ENCODE peak calls at places on chromosomes 13 and 19, in nine cellular contexts. F, A, W, X, Q, C, M, T and D are unnamed samples. For H3K9me3, the result is how much of the 10 kb centered on the place peaks cover.

GRCh38 chr19:32718286-32718685 is 1.3 kb upstream of the TDRD12 start:
- DNase-seq in C (no peak), X (no peak), W (no peak), Q (no peak), F (no peak), T (no peak), M (no peak), A (no peak), D (no peak)

GRCh38 chr13:111915104-111915551 is 151.8 kb upstream of the SOX1 start:
- DNase-seq in F (no peak), X (no peak), M (no peak), A (no peak), W (no peak), T (no peak), C (no peak), Q (no peak), D (no peak)

GRCh38 chr19:4744451-4745170 is 21.0 kb upstream of the DPP9 start:
- DNase-seq in F (peak), X (no peak), A (peak), T (peak), M (peak), Q (no peak), C (peak), W (peak), D (peak)

GRCh38 chr13:51907040-51907732 is 45.4 kb downstream of the CCDC70 start:
- DNase-seq in F (no peak), C (no peak), X (no peak), M (no peak), A (no peak), W (no peak), T (no peak), Q (no peak), D (no peak)

GRCh38 chr13:40442191-40442590 is 224.2 kb downstream of the FOXO1 start:
- DNase-seq in F (no peak), M (no peak), X (no peak), Q (peak), C (no peak), T (no peak), W (no peak), A (no peak), D (no peak)

GRCh38 chr19:39499082-39499642 is 415 bp downstream of the DLL3 start:
- DNase-seq in T (no peak), W (peak), F (no peak), C (no peak), Q (no peak), M (no peak), X (no peak), A (peak), D (no peak)

GRCh38 chr19:33459220-33459619 is 62.4 kb downstream of the PEPD start:
- DNase-seq in F (peak), T (no peak), A (no peak), X (no peak), W (no peak), M (no peak), C (no peak), Q (no peak), D (no peak)

GRCh38 chr13:48853381-48854102 is 122.2 kb upstream of the FNDC3A start:
- DNase-seq in Q (no peak), M (no peak), W (no peak), A (peak), T (no peak), F (peak), C (no peak), X (no peak), D (no peak)

GRCh38 chr19:43474986-43475705 is 9.7 kb upstream of the LYPD3 start:
- DNase-seq in C (peak), T (peak), W (peak), X (peak), A (peak), M (peak), Q (peak), F (peak), D (peak)

GRCh38 chr13:73081256-73081915 is 22.6 kb downstream of the KLF5 start:
- DNase-seq in Q (no peak), C (no peak), M (no peak), T (no peak), W (peak), X (no peak), F (no peak), A (no peak), D (no peak)

GRCh38 chr19:28028881-28029280 is 1184.1 kb downstream of the UQCRFS1 start:
- DNase-seq in W (no peak), F (no peak), M (no peak), Q (no peak), C (no peak), A (no peak), X (no peak), T (peak), D (no peak)

GRCh38 chr19:4136680-4137088 is 12.8 kb upstream of the MAP2K2 start:
- DNase-seq in W (no peak), T (no peak), F (no peak), A (no peak), X (no peak), Q (no peak), C (no peak), M (no peak), D (no peak)

GRCh38 chr13:102286326-102286725 is 115.5 kb downstream of the FGF14 start:
- DNase-seq in M (no peak), F (no peak), C (no peak), T (no peak), A (peak), W (peak), Q (no peak), X (no peak), D (peak)

DNA sequence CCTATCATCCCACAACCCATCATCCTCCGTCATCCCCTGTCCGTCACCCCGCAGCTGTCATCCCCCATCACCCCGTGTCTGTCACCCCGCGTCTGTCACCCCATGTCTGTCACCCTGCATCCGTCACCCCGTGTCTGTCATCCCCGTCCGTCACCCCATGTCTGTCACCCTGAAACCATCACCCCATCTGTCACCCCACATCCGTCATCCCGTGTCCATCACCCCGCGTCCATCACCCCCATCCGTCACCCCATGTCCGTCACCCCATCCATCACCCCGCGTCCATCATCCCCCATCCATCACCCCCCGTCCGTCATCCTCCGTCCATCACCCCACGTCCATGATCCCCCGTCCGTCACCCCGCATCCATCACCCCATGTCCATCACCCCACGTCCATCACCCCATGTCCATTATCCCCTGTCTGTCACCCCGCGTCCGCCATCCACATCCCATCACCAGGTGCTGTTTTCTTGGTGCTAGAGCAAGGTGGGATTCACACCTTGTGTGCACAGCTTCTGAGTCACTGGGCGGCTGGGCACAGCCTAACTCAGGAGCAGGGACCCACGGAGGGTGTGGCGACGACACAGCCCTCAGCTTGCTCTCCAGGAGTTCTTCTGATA is 24.2 kb downstream of the RASA3 start:
- DNase-seq in W (no peak), C (peak), X (peak), T (no peak), Q (peak), F (no peak), M (no peak), A (no peak), D (no peak)
- H3K27ac ChIP-seq in W (no peak), C (no peak), X (no peak), T (no peak), Q (no peak), F (no peak), M (no peak), A (peak), D (peak)

DNA sequence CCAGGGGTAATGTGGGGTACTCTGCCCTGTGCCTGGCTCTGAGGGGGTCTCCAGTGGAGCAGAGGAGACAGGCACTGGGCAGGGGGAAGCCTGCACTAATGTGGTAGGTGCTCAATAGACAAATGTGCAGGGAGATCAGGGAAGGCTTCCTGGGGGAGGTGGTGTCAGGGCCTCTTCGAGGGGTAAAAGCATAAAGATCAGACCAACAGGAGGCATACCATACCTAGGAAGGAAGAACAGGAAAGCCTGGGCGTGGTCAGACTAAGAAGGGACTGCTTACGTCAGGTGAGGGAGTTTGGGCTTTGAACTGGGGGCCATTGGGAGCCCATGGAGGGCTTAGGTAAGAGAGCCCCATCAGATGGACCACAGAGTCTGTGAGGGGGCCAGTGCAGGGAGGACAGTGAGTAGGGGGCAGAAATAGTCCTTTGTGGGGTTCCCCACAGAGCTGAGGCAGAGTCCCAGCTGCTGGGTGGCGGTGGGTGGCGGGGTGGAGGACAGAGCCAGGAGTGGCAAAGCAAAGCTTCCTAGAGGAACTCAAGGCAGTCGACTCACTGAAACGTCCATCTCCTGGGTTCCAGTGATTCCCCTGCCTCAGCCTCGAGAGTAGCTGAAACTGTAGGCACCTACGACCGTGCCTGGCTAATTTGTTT is 8.8 kb downstream of the PRR36 start:
- DNase-seq in C (peak), T (no peak), A (no peak), F (no peak), M (no peak), W (no peak), Q (no peak), X (no peak), D (no peak)
- TF ChIP-seq CTCF in C (no peak), T (no peak), A (no peak), F (no peak), M (no peak), W (no peak), Q (no peak), X (no peak), D (no peak)

DNA sequence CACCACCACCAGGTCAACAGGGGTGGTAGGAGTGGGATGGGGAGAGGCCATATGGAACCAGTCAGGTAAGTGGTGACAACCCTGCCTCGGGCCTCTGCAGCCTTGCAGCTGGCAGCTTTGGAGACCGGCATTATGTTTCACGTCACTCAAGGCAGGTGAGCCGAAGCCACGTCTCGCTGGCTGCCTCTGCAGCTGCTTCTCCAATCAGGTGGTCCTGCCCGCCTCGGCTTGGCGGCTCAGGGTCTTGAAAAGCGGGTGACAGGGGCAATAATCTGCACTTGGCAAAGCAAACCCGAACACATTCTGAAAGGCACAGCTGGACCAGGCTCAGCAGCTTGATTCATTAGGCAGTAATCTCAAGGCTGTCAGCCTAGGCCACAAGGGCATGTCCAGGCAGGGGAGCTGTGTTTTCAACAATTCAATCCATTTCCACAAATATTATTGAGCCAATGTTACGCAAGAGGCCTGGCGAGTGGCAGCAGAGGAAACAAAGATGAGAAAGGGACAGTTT is 77.4 kb upstream of the PCDH8 start:
- DNase-seq in T (peak), X (no peak), F (no peak), W (peak), M (peak), Q (peak), A (no peak), C (no peak), D (no peak)
- H3K9me3 ChIP-seq in T (under half), X (under half), F (under half), W (under half), M (under half), Q (under half), A (under half), C (under half), D (under half)

DNA sequence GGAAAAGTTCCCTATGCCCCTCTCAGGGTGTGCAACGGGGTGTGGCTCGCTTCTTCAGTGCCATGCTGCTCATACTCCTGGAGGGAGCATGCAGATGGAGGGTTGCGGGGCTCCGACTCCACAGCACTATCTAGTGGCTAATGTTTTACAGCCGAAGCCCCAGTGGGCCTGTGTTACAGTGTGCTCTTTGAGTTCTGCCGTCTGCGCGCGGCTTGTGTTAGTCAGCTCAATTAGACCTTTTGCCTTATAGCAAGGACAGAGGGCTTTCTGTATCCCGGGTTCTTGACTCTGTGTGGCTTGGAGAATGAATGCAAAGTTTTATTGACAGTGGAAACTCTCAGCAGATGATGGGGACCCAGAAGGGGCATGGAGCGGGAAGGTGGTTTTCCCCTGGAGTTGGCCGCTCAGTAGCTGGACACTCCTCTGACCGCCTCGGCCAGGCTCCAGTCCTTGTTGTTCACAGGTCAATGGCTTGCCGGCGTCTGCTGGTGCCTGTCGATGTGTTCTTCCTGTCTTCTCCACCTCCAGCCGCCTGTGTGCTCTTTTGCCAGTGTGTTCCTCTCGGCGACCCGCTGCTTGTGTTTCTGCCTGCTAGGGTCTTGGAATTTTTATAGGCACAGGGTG is 383.4 kb downstream of the LMO7 start:
- DNase-seq in F (no peak), M (no peak), X (peak), Q (peak), W (no peak), A (peak), C (no peak), T (no peak), D (no peak)
- H3K27ac ChIP-seq in F (no peak), M (no peak), X (no peak), Q (no peak), W (no peak), A (no peak), C (no peak), T (no peak), D (no peak)

GRCh38 chr19:36421749-36422481 is 3.5 kb upstream of the ZFP82 start:
- DNase-seq in X (no peak), T (no peak), W (no peak), C (no peak), Q (no peak), A (peak), F (no peak), M (no peak), D (no peak)
- TF ChIP-seq CTCF in X (no peak), T (no peak), W (no peak), C (no peak), Q (no peak), A (no peak), F (no peak), M (no peak), D (no peak)

DNA sequence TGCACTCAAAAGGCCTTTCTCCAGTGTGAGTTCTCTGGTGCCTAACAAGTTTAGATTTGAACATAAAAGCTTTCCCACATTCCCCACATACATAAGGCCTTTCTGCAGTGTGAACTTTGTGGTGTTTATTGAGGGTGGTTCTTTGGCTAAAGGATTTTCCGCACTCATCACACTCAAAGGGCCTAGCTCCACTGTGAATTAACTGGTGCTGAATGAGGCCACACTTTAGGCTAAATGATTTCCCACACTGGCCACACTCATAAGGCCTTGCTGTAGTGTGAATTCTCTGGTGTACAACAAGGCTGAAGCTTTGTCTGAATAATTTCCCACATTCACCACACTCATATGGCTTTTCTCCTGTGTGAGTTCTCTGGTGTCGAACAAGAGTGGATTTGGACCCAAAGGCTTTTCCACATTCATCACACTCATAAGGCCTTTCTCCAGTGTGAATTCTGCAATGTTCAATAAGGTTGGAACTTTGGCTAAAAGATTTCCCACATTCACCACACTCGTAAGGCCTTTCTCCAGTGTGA is 6.2 kb downstream of the ZNF416 start:
- DNase-seq in F (no peak), W (no peak), M (no peak), Q (no peak), C (no peak), T (no peak), X (no peak), A (no peak), D (no peak)
- H3K9me3 ChIP-seq in F (under half), W (half or more), M (half or more), Q (half or more), C (half or more), T (under half), X (half or more), A (under half), D (half or more)

GRCh38 chr19:8321067-8321759 is at the start of the genes NDUFA7 and RPS28:
- DNase-seq in X (peak), M (peak), Q (peak), W (peak), F (peak), C (peak), T (peak), A (peak), D (peak)

GRCh38 chr19:8321760-8322637 is 703 bp downstream of the RPS28 start:
- DNase-seq in A (no peak), X (no peak), C (no peak), T (no peak), Q (no peak), W (no peak), M (no peak), F (no peak), D (no peak)

GRCh38 chr19:8323781-8324185 is 2.5 kb downstream of the RPS28 start:
- DNase-seq in F (no peak), Q (no peak), W (no peak), A (no peak), C (no peak), T (no peak), X (no peak), M (no peak), D (no peak)

GRCh38 chr19:8324186-8325050 is 3.1 kb downstream of the RPS28 start:
- DNase-seq in F (peak), T (peak), W (no peak), X (no peak), A (no peak), Q (peak), M (no peak), C (no peak), D (no peak)

DNA sequence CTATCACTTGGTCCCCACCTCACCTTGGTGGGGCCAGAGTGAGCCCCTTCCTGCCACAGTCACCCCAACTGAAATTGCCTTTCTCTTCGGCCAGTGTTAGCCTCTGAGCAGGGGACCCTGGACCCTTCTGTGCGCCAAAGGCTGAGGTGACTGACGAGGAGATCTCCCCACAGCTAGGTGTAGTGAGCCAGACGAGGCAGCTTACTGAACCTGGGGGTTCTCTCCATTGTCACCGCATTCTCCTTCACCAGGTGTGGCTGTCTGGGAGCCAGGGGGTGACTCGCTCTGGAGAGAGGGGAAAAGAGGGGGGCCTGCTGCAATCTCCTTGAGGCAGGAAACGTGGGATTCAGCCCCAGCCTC is 1.3 kb downstream of the RPS28 start:
- DNase-seq in Q (no peak), T (no peak), W (no peak), A (no peak), C (no peak), M (no peak), X (no peak), F (no peak), D (no peak)
- H3K27ac ChIP-seq in Q (peak), T (no peak), W (peak), A (peak), C (no peak), M (peak), X (no peak), F (no peak), D (no peak)

GRCh38 chr19:17184381-17184841 is 30.7 kb upstream of the USE1 start:
- DNase-seq in T (no peak), X (no peak), M (no peak), Q (no peak), A (no peak), W (no peak), F (no peak), C (no peak), D (no peak)

GRCh38 chr19:17180997-17181702 is 34.0 kb upstream of the USE1 start:
- DNase-seq in W (no peak), X (no peak), T (no peak), F (no peak), C (no peak), A (no peak), M (no peak), Q (no peak), D (no peak)

GRCh38 chr19:17183858-17184271 is 31.3 kb upstream of the USE1 start:
- DNase-seq in W (no peak), F (no peak), Q (no peak), A (no peak), M (no peak), T (no peak), X (no peak), C (no peak), D (no peak)

GRCh38 chr19:17185590-17185989 is 29.6 kb upstream of the USE1 start:
- DNase-seq in M (no peak), X (no peak), Q (no peak), T (no peak), A (no peak), F (no peak), W (no peak), C (no peak), D (no peak)

GRCh38 chr19:17183271-17183757 is 31.8 kb upstream of the USE1 start:
- DNase-seq in T (no peak), A (no peak), C (no peak), F (no peak), W (no peak), X (no peak), Q (no peak), M (no peak), D (no peak)
- TF ChIP-seq CTCF in T (no peak), A (no peak), C (no peak), F (no peak), W (no peak), X (no peak), Q (no peak), M (no peak), D (no peak)

GRCh38 chr19:56554272-56554869 is 12.9 kb upstream of the ZNF470 start:
- DNase-seq in W (no peak), F (no peak), Q (no peak), M (no peak), T (no peak), C (no peak), A (no peak), X (no peak), D (no peak)
- H3K9me3 ChIP-seq in W (half or more), F (under half), Q (half or more), M (half or more), T (under half), C (under half), A (under half), X (half or more), D (under half)